ENCODE peak calls at places on chromosome 2, in six cellular contexts. H is suprapubic skin; O is lower lobe of right lung; U is CD8-positive, alpha-beta memory T cell; T is heart right ventricle; S is transverse colon. A is an unnamed sample.
A peak's percentile ranks its signal among the peaks of the same experiment; 100 is the strongest.

GRCh38 chr2:182729710-182730339 is 13.8 kb downstream of the DNAJC10 start:
- DNase-seq in U (no peak), S (no peak), T (no peak), H (no peak), O (no peak), A (no peak)

GRCh38 chr2:235432741-235433520 is 60.9 kb upstream of the AGAP1 start:
- DNase-seq in H (no peak), O (no peak), U (no peak), T (no peak), S (no peak), A (no peak)

GRCh38 chr2:88738271-88738670 is 46.8 kb downstream of the RPIA start:
- DNase-seq in S (no peak), T (no peak), U (no peak), H (no peak), O (no peak), A (no peak)

GRCh38 chr2:43030551-43031025 is 195.8 kb downstream of the ZFP36L2 start:
- DNase-seq in U (no peak), O (no peak), S (no peak), H (peak; percentile 53), T (no peak), A (no peak)

GRCh38 chr2:109736177-109736827 is 57.8 kb upstream of the RGPD5 start:
- DNase-seq in T (no peak), U (no peak), O (peak; percentile 61), S (peak; percentile 59), H (no peak), A (peak; percentile 68)

GRCh38 chr2:25606892-25607291 is 66.5 kb downstream of the DTNB start:
- DNase-seq in O (no peak), U (peak; percentile 24), H (no peak), S (no peak), T (no peak), A (no peak)

GRCh38 chr2:175002547-175003274 is 2.5 kb downstream of the CHN1 start:
- DNase-seq in O (no peak), U (no peak), T (no peak), S (no peak), H (no peak), A (no peak)

GRCh38 chr2:95158891-95159619 is 593 bp downstream of the ZNF514 start:
- DNase-seq in O (peak; percentile 73), H (peak; percentile 77), S (peak; percentile 44), T (peak; percentile 51), U (no peak), A (peak; percentile 83)

GRCh38 chr2:55361465-55362189 is 58.0 kb downstream of the CCDC88A start:
- DNase-seq in H (no peak), U (no peak), O (no peak), T (no peak), S (no peak), A (no peak)

GRCh38 chr2:151271824-151272223 is 10.2 kb upstream of the RBM43 start:
- DNase-seq in S (no peak), U (no peak), H (no peak), O (no peak), T (no peak), A (no peak)

GRCh38 chr2:126863336-126864015 is 35.2 kb upstream of the TEX51 start:
- DNase-seq in T (no peak), H (no peak), S (no peak), U (no peak), O (no peak), A (no peak)

GRCh38 chr2:47178359-47178758 is 23.3 kb upstream of the STPG4 start:
- DNase-seq in T (no peak), U (no peak), O (no peak), H (no peak), S (no peak), A (no peak)

GRCh38 chr2:47179325-47179724 is 24.2 kb upstream of the STPG4 start:
- DNase-seq in H (no peak), U (no peak), S (no peak), O (no peak), T (no peak), A (no peak)

GRCh38 chr2:47174731-47175361 is 19.7 kb upstream of the STPG4 start:
- DNase-seq in U (peak; percentile 47), T (no peak), O (peak; percentile 60), S (peak; percentile 82), H (peak; percentile 75), A (no peak)

GRCh38 chr2:47173986-47174730 is 19.1 kb upstream of the STPG4 start:
- DNase-seq in T (no peak), H (no peak), U (no peak), O (no peak), S (no peak), A (no peak)

GRCh38 chr2:47177042-47177565 is 22.0 kb upstream of the STPG4 start:
- DNase-seq in S (no peak), O (no peak), H (no peak), U (no peak), T (no peak), A (no peak)
- H3K4me3 ChIP-seq in S (peak overlapping the region; percentile 92), O (peak overlapping the region; percentile 93), H (peak overlapping the region; percentile 84), U (peak overlapping the region; percentile 89), T (peak overlapping the region; percentile 87), A (peak overlapping the region; percentile 88)

GRCh38 chr2:65397122-65397521 is 35.3 kb downstream of the SPRED2 start:
- DNase-seq in O (no peak), H (no peak), T (no peak), S (no peak), U (no peak), A (no peak)

GRCh38 chr2:65392609-65393008 is 39.8 kb downstream of the SPRED2 start:
- DNase-seq in T (no peak), H (no peak), S (no peak), U (no peak), O (no peak), A (no peak)

GRCh38 chr2:65396348-65397026 is 35.9 kb downstream of the SPRED2 start:
- DNase-seq in S (peak; percentile 41), U (no peak), T (no peak), O (no peak), H (no peak), A (peak; percentile 60)

GRCh38 chr2:65393743-65394422 is 38.5 kb downstream of the SPRED2 start:
- DNase-seq in H (no peak), O (no peak), T (no peak), S (no peak), U (no peak), A (no peak)

DNA sequence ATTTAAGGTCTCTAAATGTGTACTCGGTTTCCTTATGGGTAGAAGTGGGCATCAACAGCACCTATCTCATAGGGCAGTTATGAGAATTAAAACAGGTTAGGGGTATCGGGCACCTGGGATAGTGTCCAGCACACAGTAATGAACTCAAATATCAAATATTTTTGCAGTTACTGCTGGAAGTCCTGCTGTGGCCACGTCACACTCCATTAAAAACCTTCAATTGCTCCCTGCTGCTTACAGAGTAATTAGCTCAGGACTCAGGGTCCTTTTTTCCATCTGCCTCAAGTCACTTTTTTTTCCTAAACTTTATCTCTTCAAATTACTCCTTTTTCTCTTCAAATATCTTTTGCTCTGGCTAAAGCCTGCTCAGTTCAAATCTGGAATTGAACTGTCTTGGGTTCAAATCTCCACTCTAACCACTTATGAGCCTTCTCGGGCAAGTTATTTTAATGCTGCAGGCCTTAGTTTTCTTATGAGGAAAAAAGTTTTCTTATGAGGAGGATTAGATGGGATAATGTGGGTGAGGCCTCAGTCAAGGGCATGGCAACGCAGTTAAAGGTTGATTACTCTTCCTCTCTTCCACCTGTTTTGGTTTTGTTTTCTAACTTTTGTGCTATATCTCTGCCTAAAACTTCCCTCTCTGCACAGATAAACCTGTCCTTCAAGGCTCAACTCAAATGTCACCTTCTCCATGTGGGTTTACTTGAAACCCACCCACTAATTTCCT is 36.6 kb downstream of the SPRED2 start:
- DNase-seq in H (no peak), U (no peak), S (no peak), O (no peak), T (no peak), A (no peak)
- H3K27ac ChIP-seq in H (peak overlapping the region; percentile 24), U (no peak overlapping the region), S (peak overlapping the region; percentile 82), O (peak overlapping the region; percentile 48), T (no peak overlapping the region), A (peak overlapping the region; percentile 38)

GRCh38 chr2:68721482-68722071 is 13.0 kb upstream of the ARHGAP25 start:
- DNase-seq in O (no peak), T (no peak), U (peak; percentile 50), S (peak; percentile 35), H (no peak), A (no peak)
- H3K4me3 ChIP-seq in O (no peak overlapping the region), T (no peak overlapping the region), U (peak overlapping the region; percentile 38), S (no peak overlapping the region), H (no peak overlapping the region), A (no peak overlapping the region)

GRCh38 chr2:28663359-28663758 is 88.3 kb upstream of the PPP1CB start:
- DNase-seq in T (no peak), O (no peak), S (no peak), H (no peak), U (no peak), A (no peak)
- H3K27ac ChIP-seq in T (peak overlapping the region; percentile 73), O (peak overlapping the region; percentile 75), S (peak overlapping the region; percentile 89), H (peak overlapping the region; percentile 85), U (no peak overlapping the region), A (peak overlapping the region; percentile 44)

DNA sequence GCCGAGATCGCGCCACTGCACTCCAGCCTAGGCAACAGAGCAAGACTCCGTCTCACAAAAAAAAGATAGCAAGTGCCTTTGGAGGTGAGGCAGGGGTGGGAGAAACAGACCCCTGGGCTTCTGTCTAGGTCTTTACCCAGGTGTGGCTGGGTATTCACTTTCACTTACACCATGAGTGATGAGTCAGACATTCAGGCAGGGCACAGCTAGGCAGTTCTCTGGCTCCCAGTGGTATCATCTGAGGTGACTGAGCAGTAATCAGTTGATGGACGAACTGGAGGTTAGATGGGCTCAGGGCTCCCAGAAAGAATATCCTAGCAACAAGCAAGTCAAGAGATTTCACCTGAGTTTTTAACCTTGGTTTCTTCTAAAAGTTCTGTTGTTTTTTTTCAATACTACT is 107.0 kb upstream of the RAB6C start:
- DNase-seq in T (no peak), O (no peak), S (no peak), H (no peak), U (no peak), A (no peak)
- H3K4me3 ChIP-seq in T (no peak overlapping the region), O (no peak overlapping the region), S (no peak overlapping the region), H (no peak overlapping the region), U (no peak overlapping the region), A (no peak overlapping the region)

DNA sequence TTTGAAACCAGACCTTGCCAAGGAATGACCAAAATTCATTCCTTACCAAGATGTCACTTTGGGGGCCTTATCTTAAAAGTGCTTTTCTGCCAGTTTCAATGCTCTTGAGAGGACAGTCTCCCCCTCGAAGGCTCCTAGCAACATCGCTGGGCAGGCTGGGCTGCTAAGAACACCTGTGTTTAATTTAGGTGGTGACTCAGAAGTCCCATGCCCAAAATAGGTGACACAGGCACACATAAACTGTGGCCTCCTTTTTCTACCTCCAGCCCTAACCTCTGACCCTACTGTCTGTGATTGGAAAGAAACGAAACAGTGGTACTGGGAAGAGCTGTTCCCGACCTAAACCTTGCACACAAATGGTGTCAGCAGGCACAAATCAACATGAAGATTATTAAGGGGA is 28.7 kb upstream of the ROCK2 start:
- DNase-seq in S (no peak), U (no peak), O (no peak), T (no peak), H (no peak), A (no peak)
- H3K27ac ChIP-seq in S (peak overlapping the region; percentile 87), U (no peak overlapping the region), O (peak overlapping the region; percentile 85), T (no peak overlapping the region), H (no peak overlapping the region), A (no peak overlapping the region)

GRCh38 chr2:101826716-101827115 is 129.2 kb downstream of the MAP4K4 start:
- DNase-seq in H (no peak), T (no peak), S (no peak), U (no peak), O (no peak), A (no peak)
- H3K4me3 ChIP-seq in H (no peak overlapping the region), T (no peak overlapping the region), S (no peak overlapping the region), U (no peak overlapping the region), O (no peak overlapping the region), A (no peak overlapping the region)

A was measured in right cardiac atrium.